ENCODE peak calls at places on chromosomes 12 and 14, in ten cellular contexts. W is activated CD8-positive, alpha-beta memory T cell treated with anti-CD3 and anti-CD28 coated beads for 1 hour; B is fibroblast of pulmonary artery; O is NCI-H1417; N is aorta; V is NCI-H1092 treated with DMSO at 0.1 percent for 48 hours; P is activated gamma-delta T cell treated with anti-CD3 and anti-CD28 coated beads, Interleukin-2, amount 50 U/mL, for 16 hours; K is posterior cingulate gyrus; T is foreskin fibroblast; Z is activated T-helper 1 cell treated with anti-CD3 and anti-CD28 coated beads, Interleukin-12 subunit alpha, Interleukin-12 subunit beta, Interleukin-2, Interleukin-4 antibody, amounts not matched to agents 30 ng/mL and 10 ng/mL and 1 ng/mL, durations not matched to agents 14 hours and 24 hours and 36 hours. L is an unnamed sample.

GRCh38 chr12:67426067-67426466 is 156.9 kb downstream of the CAND1 start:
- DNase-seq in W (no peak), B (peak), O (peak), N (no peak), V (peak), P (no peak), K (no peak), T (peak), Z (no peak), L (no peak)

GRCh38 chr12:49580572-49581535 is 12.9 kb upstream of the MCRS1 start:
- DNase-seq in W (no peak), B (peak), O (peak), N (peak), V (peak), P (peak), K (peak), T (peak), Z (peak), L (peak)

GRCh38 chr12:109777544-109777943 is 55.7 kb downstream of the TRPV4 start:
- DNase-seq in W (no peak), B (peak), O (peak), N (no peak), V (no peak), P (no peak), K (peak), T (peak), Z (peak), L (peak)

GRCh38 chr14:89178376-89178775 is 238.7 kb downstream of the FOXN3 start:
- DNase-seq in W (no peak), B (no peak), O (no peak), N (no peak), V (no peak), P (no peak), K (no peak), T (no peak), Z (no peak), L (no peak)

GRCh38 chr12:62834406-62834805 is 100.5 kb downstream of the PPM1H start:
- DNase-seq in W (no peak), B (no peak), O (peak), N (no peak), V (no peak), P (no peak), K (peak), T (no peak), Z (no peak), L (no peak)

GRCh38 chr12:89862511-89863331 is 154.1 kb upstream of the ATP2B1 start:
- DNase-seq in W (no peak), B (no peak), O (no peak), N (no peak), V (no peak), P (peak), K (no peak), T (peak), Z (peak), L (peak)

GRCh38 chr14:32330356-32331226 is 1.5 kb downstream of the AKAP6 start:
- DNase-seq in W (no peak), B (no peak), O (peak), N (no peak), V (peak), P (no peak), K (no peak), T (no peak), Z (no peak), L (no peak)

GRCh38 chr12:63978519-63978918 is 134.0 kb downstream of the SRGAP1 start:
- DNase-seq in W (no peak), B (peak), O (no peak), N (no peak), V (no peak), P (no peak), K (no peak), T (peak), Z (no peak), L (no peak)

GRCh38 chr12:92462049-92462448 is 240.7 kb upstream of the PLEKHG7 start:
- DNase-seq in W (no peak), B (peak), O (no peak), N (no peak), V (no peak), P (no peak), K (no peak), T (no peak), Z (no peak), L (no peak)

GRCh38 chr12:132512197-132513069 is 22.5 kb downstream of the FBRSL1 start:
- DNase-seq in W (no peak), B (no peak), O (no peak), N (no peak), V (no peak), P (no peak), K (no peak), T (no peak), Z (no peak), L (no peak)

GRCh38 chr14:77097689-77098469 is at the start of gene CIPC:
- DNase-seq in W (peak), B (peak), O (peak), N (peak), V (peak), P (peak), K (peak), T (peak), Z (peak), L (peak)

GRCh38 chr12:51517800-51518199 is 73.2 kb upstream of the SCN8A start:
- DNase-seq in W (no peak), B (peak), O (no peak), N (no peak), V (no peak), P (no peak), K (no peak), T (no peak), Z (no peak), L (no peak)

GRCh38 chr14:55581011-55581806 is 1.2 kb downstream of the KTN1 start:
- DNase-seq in W (no peak), B (peak), O (peak), N (peak), V (no peak), P (peak), K (peak), T (peak), Z (peak), L (no peak)

GRCh38 chr12:129296636-129297035 is 443.4 kb downstream of the GLT1D1 start:
- DNase-seq in W (no peak), B (no peak), O (no peak), N (no peak), V (no peak), P (no peak), K (no peak), T (no peak), Z (no peak), L (no peak)

GRCh38 chr12:122859303-122860051 is 24.2 kb downstream of the HIP1R start:
- DNase-seq in W (no peak), B (no peak), O (peak), N (peak), V (no peak), P (no peak), K (peak), T (no peak), Z (no peak), L (no peak)

GRCh38 chr12:90102957-90103652 is 394.5 kb upstream of the ATP2B1 start:
- DNase-seq in W (no peak), B (peak), O (peak), N (no peak), V (peak), P (no peak), K (no peak), T (no peak), Z (no peak), L (peak)

GRCh38 chr14:94356379-94357056 is 31.9 kb downstream of the SERPINA1 start:
- DNase-seq in W (no peak), B (no peak), O (no peak), N (no peak), V (no peak), P (no peak), K (no peak), T (no peak), Z (no peak), L (no peak)

GRCh38 chr12:127381043-127381668 is 885.8 kb upstream of the TMEM132C start:
- DNase-seq in W (no peak), B (peak), O (peak), N (peak), V (peak), P (no peak), K (peak), T (no peak), Z (peak), L (peak)

GRCh38 chr12:50520808-50521207 is 16.0 kb downstream of the DIP2B start:
- DNase-seq in W (no peak), B (no peak), O (no peak), N (no peak), V (no peak), P (no peak), K (no peak), T (no peak), Z (no peak), L (no peak)

GRCh38 chr12:121804417-121805111 is 755 bp downstream of the SETD1B start:
- DNase-seq in W (no peak), B (no peak), O (peak), N (peak), V (peak), P (no peak), K (no peak), T (no peak), Z (no peak), L (peak)

GRCh38 chr12:53174881-53175491 is 5.5 kb upstream of the ZNF740 start:
- DNase-seq in W (no peak), B (peak), O (peak), N (peak), V (peak), P (no peak), K (no peak), T (peak), Z (no peak), L (peak)

GRCh38 chr14:45716506-45716905 is 463.5 kb upstream of the MIS18BP1 start:
- DNase-seq in W (no peak), B (no peak), O (peak), N (no peak), V (no peak), P (no peak), K (no peak), T (no peak), Z (no peak), L (no peak)

GRCh38 chr14:35349966-35350365 is 54.6 kb downstream of the NFKBIA start:
- DNase-seq in W (no peak), B (no peak), O (no peak), N (peak), V (no peak), P (no peak), K (no peak), T (no peak), Z (no peak), L (peak)

GRCh38 chr12:119180380-119181040 is 1.8 kb downstream of the HSPB8 start:
- DNase-seq in W (no peak), B (peak), O (no peak), N (peak), V (no peak), P (no peak), K (no peak), T (no peak), Z (no peak), L (no peak)

GRCh38 chr12:112185093-112185923 is 59.9 kb downstream of the TRAFD1 start:
- DNase-seq in W (no peak), B (no peak), O (no peak), N (no peak), V (no peak), P (no peak), K (no peak), T (no peak), Z (no peak), L (no peak)

GRCh38 chr14:28651148-28651547 is 115.4 kb upstream of the FOXG1 start:
- DNase-seq in W (no peak), B (peak), O (no peak), N (no peak), V (no peak), P (no peak), K (peak), T (peak), Z (no peak), L (no peak)

GRCh38 chr14:54000341-54000811 is 43.8 kb upstream of the BMP4 start:
- DNase-seq in W (no peak), B (peak), O (no peak), N (no peak), V (no peak), P (no peak), K (no peak), T (peak), Z (no peak), L (no peak)

GRCh38 chr12:113114447-113115178 is 20.9 kb downstream of the RASAL1 start:
- DNase-seq in W (no peak), B (no peak), O (peak), N (no peak), V (no peak), P (no peak), K (peak), T (no peak), Z (no peak), L (no peak)

GRCh38 chr12:75834591-75834990 is 197.0 kb downstream of the PHLDA1 start:
- DNase-seq in W (no peak), B (no peak), O (no peak), N (no peak), V (no peak), P (no peak), K (no peak), T (no peak), Z (no peak), L (no peak)

GRCh38 chr12:92146497-92146828 is 817 bp upstream of the BTG1 start:
- DNase-seq in W (no peak), B (peak), O (no peak), N (no peak), V (no peak), P (no peak), K (no peak), T (no peak), Z (no peak), L (no peak)

GRCh38 chr12:128813392-128813791 is 10.4 kb downstream of the SLC15A4 start:
- DNase-seq in W (no peak), B (no peak), O (no peak), N (no peak), V (no peak), P (no peak), K (no peak), T (peak), Z (no peak), L (no peak)

GRCh38 chr12:90833228-90833627 is 121.7 kb downstream of the CCER1 start:
- DNase-seq in W (no peak), B (no peak), O (peak), N (no peak), V (no peak), P (no peak), K (no peak), T (no peak), Z (no peak), L (no peak)